ENCODE peak calls at places on chromosome X, in five cellular contexts. U is right cardiac atrium, N is uterus, J is tibial artery, I is IMR-90. R is an unnamed sample. For H3K9me3, the result is how much of the 10 kb centered on the place peaks cover.

GRCh38 chrX:39903937-39904336 is 193.8 kb downstream of the BCOR start:
- DNase-seq in U (no peak), N (no peak), J (no peak), I (peak), R (no peak)

GRCh38 chrX:153966841-153967535 is 4.6 kb downstream of the HCFC1 start:
- DNase-seq in U (no peak), N (no peak), J (no peak), I (peak), R (peak)

GRCh38 chrX:105375816-105376215 is 155.3 kb upstream of the TEX13A start:
- DNase-seq in U (no peak), N (no peak), J (no peak), I (no peak), R (no peak)

GRCh38 chrX:104270916-104271512 is 16.3 kb upstream of the ESX1 start:
- DNase-seq in U (peak), N (peak), J (peak), I (peak), R (no peak)

GRCh38 chrX:130109429-130110378 is 593 bp downstream of the ELF4 start:
- DNase-seq in U (no peak), N (no peak), J (peak), I (peak), R (peak)

GRCh38 chrX:106481341-106481740 is 130.4 kb upstream of the RADX start:
- DNase-seq in U (no peak), N (no peak), J (no peak), I (peak), R (no peak)

GRCh38 chrX:153771261-153771681 is 7.2 kb downstream of the PLXNB3 start:
- DNase-seq in U (no peak), N (no peak), J (no peak), I (no peak), R (no peak)

GRCh38 chrX:13110427-13111324 is 66.3 kb upstream of the FAM9C start:
- DNase-seq in U (peak), N (peak), J (peak), I (peak), R (peak)

GRCh38 chrX:66045894-66046293 is 6.0 kb upstream of the VSIG4 start:
- DNase-seq in U (no peak), N (no peak), J (no peak), I (no peak), R (no peak)

GRCh38 chrX:132751043-132751690 is 207.3 kb downstream of the HS6ST2 start:
- DNase-seq in U (no peak), N (no peak), J (no peak), I (no peak), R (no peak)

GRCh38 chrX:3815896-3816664 is 102.6 kb upstream of the PRKX start:
- DNase-seq in U (peak), N (peak), J (peak), I (peak), R (peak)

GRCh38 chrX:93977641-93978040 is 303.6 kb downstream of the FAM133A start:
- DNase-seq in U (no peak), N (no peak), J (no peak), I (no peak), R (no peak)

GRCh38 chrX:20414066-20414465 is 147.4 kb upstream of the RPS6KA3 start:
- DNase-seq in U (no peak), N (no peak), J (no peak), I (no peak), R (no peak)

GRCh38 chrX:49111846-49112245 is 11.7 kb downstream of the GPKOW start:
- DNase-seq in U (no peak), N (no peak), J (no peak), I (no peak), R (no peak)

GRCh38 chrX:97685753-97686152 is 802.0 kb downstream of the RPA4 start:
- DNase-seq in U (no peak), N (no peak), J (no peak), I (peak), R (no peak)

GRCh38 chrX:129772796-129773431 is 6.8 kb upstream of the SASH3 start:
- DNase-seq in U (peak), N (no peak), J (peak), I (no peak), R (peak)

GRCh38 chrX:114152130-114152529 is 431.8 kb upstream of the HTR2C start:
- DNase-seq in U (no peak), N (no peak), J (no peak), I (no peak), R (no peak)

GRCh38 chrX:72330131-72330530 is 24.4 kb upstream of the CITED1 start:
- DNase-seq in U (no peak), N (no peak), J (no peak), I (no peak), R (no peak)

GRCh38 chrX:101394372-101394771 is 3.6 kb downstream of the RPL36A start:
- DNase-seq in U (no peak), N (no peak), J (no peak), I (no peak), R (no peak)

GRCh38 chrX:154804564-154804956 is 725 bp downstream of the MPP1 start:
- DNase-seq in U (no peak), N (no peak), J (no peak), I (no peak), R (no peak)

GRCh38 chrX:63713510-63713909 is 71.5 kb downstream of the ARHGEF9 start:
- DNase-seq in U (peak), N (no peak), J (no peak), I (peak), R (no peak)

GRCh38 chrX:118973389-118974087 is 880 bp upstream of the LONRF3 start:
- DNase-seq in U (peak), N (peak), J (peak), I (no peak), R (peak)

GRCh38 chrX:19303216-19303880 is 40.4 kb upstream of the PDHA1 start:
- DNase-seq in U (peak), N (peak), J (peak), I (peak), R (peak)

GRCh38 chrX:120753413-120754251 is 122.0 kb downstream of the CT47B1 start:
- DNase-seq in U (no peak), N (no peak), J (no peak), I (no peak), R (no peak)

GRCh38 chrX:96590403-96590802 is 94.2 kb upstream of the DIAPH2 start:
- DNase-seq in U (no peak), N (no peak), J (no peak), I (no peak), R (no peak)

GRCh38 chrX:37454537-37455285 is 105.5 kb downstream of the PRRG1 start:
- DNase-seq in U (no peak), N (no peak), J (no peak), I (peak), R (no peak)

GRCh38 chrX:6694977-6695376 is 160.1 kb upstream of the VCX3A start:
- DNase-seq in U (no peak), N (no peak), J (no peak), I (no peak), R (no peak)

GRCh38 chrX:120617996-120618630 is 11.7 kb downstream of the C1GALT1C1 start:
- DNase-seq in U (no peak), N (no peak), J (no peak), I (no peak), R (no peak)

GRCh38 chrX:10039821-10040793 is 72.9 kb downstream of the CLDN34 start:
- DNase-seq in U (no peak), N (no peak), J (no peak), I (no peak), R (no peak)

GRCh38 chrX:10310502-10310901 is 153.7 kb downstream of the CLCN4 start:
- DNase-seq in U (no peak), N (no peak), J (no peak), I (no peak), R (no peak)

GRCh38 chrX:3141031-3141430 is 99.8 kb downstream of the ARSF start:
- DNase-seq in U (no peak), N (no peak), J (no peak), I (peak), R (no peak)

DNA sequence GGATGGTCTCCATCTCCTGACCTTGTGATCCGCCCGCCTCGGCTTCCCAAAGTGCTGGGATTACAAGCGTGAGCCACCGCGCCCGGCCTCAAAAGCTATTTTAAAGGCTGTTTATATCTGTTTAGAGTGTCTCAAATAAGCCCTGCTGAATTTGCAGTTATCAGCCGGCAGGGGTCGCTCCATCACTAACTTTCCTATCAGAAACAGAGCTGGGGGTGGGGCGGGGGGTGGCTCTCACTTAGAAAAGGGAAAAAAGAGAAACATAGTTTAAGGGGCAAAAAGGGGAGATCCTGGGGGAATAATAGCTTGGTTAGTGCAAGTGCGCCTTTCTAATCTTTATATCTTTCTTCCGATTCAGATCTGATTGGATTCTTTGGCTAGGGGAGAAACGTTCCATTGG is 450.7 kb downstream of the UBE2NL start:
- DNase-seq in U (no peak), N (no peak), J (no peak), I (no peak), R (no peak)
- H3K9me3 ChIP-seq in U (under half), N (under half), J (under half), I (under half), R (under half)

GRCh38 chrX:55623100-55623499 is at the start of gene FOXR2:
- DNase-seq in U (no peak), N (no peak), J (no peak), I (no peak), R (no peak)
- H3K9me3 ChIP-seq in U (under half), N (under half), J (under half), I (under half), R (under half)

DNA sequence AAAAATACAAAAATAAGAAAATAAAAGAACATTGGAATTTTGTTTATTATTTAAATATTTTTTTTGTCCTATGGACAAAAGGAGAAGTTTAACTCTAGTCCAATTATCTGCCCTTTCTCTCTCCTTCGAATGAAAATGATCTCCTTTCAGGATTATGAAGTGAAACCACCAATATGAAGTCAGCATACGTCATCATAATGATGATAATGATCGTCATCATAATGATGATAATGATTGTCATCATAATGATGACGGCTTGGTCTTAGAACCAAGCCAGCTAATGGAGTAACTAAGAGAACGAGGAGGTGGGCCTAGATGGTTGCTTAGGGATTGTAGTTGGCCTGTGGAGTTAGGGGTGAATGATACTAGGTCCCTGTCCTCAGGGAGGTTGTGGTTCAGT is 21.9 kb upstream of the LINC00632 start:
- DNase-seq in U (no peak), N (no peak), J (no peak), I (no peak), R (no peak)
- H3K9me3 ChIP-seq in U (under half), N (under half), J (under half), I (under half), R (under half)

GRCh38 chrX:47422444-47422843 is 52.1 kb downstream of the ZNF157 start:
- DNase-seq in U (no peak), N (no peak), J (no peak), I (no peak), R (no peak)
- H3K9me3 ChIP-seq in U (under half), N (under half), J (under half), I (under half), R (under half)

GRCh38 chrX:151687635-151688034 is 7.6 kb upstream of the PRRG3 start:
- DNase-seq in U (no peak), N (no peak), J (no peak), I (no peak), R (no peak)
- H3K9me3 ChIP-seq in U (under half), N (under half), J (under half), I (under half), R (under half)

GRCh38 chrX:17987783-17988182 is 126.7 kb upstream of the RAI2 start:
- DNase-seq in U (no peak), N (no peak), J (no peak), I (no peak), R (no peak)
- H3K9me3 ChIP-seq in U (under half), N (under half), J (under half), I (under half), R (under half)

DNA sequence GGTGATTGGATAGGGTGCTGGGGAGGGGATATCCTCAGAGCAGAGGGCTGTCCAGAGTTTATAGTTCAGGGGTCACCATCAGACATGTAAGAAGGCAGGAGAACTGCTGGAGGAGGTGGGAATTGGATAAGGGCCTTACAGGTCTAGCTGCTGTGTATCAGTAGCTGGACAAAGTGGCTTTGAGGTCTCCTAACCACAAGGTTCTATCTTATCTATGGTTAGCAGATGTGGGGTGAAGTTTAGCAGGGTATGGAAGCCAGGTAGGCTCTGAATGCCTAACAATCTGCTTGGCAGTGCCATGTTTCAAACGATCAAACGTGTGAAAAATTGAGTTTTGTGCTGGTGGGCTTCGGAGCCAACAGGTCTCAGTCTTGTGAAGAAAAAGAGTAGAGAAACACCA is 32.1 kb upstream of the MAGEA8 start:
- DNase-seq in U (no peak), N (no peak), J (no peak), I (no peak), R (no peak)
- H3K9me3 ChIP-seq in U (under half), N (under half), J (under half), I (under half), R (under half)

GRCh38 chrX:141619336-141619735 is 29.8 kb downstream of the SPANXA2 start:
- DNase-seq in U (no peak), N (no peak), J (no peak), I (peak), R (no peak)
- H3K9me3 ChIP-seq in U (under half), N (under half), J (under half), I (under half), R (under half)

GRCh38 chrX:86197815-86198214 is 49.6 kb downstream of the DACH2 start:
- DNase-seq in U (no peak), N (no peak), J (no peak), I (no peak), R (no peak)

GRCh38 chrX:86194758-86195157 is 46.5 kb downstream of the DACH2 start:
- DNase-seq in U (no peak), N (no peak), J (no peak), I (no peak), R (no peak)

GRCh38 chrX:86195343-86195742 is 47.1 kb downstream of the DACH2 start:
- DNase-seq in U (no peak), N (no peak), J (no peak), I (no peak), R (no peak)

GRCh38 chrX:86192827-86193226 is 44.6 kb downstream of the DACH2 start:
- DNase-seq in U (no peak), N (no peak), J (no peak), I (no peak), R (no peak)
- H3K9me3 ChIP-seq in U (under half), N (under half), J (under half), I (under half), R (under half)

GRCh38 chrX:69746051-69746450 is 130.1 kb downstream of the EDA start:
- DNase-seq in U (no peak), N (no peak), J (no peak), I (no peak), R (no peak)

GRCh38 chrX:69740317-69740716 is 124.4 kb downstream of the EDA start:
- DNase-seq in U (no peak), N (no peak), J (no peak), I (no peak), R (no peak)

GRCh38 chrX:69741706-69742105 is 125.8 kb downstream of the EDA start:
- DNase-seq in U (no peak), N (no peak), J (no peak), I (no peak), R (no peak)
- H3K9me3 ChIP-seq in U (under half), N (under half), J (under half), I (under half), R (under half)